ENCODE peak calls at places on chromosomes 7 and 10, in four cellular contexts. H is GM23338, N is brain microvascular endothelial cell, E is psoas muscle. T is an unnamed sample.

GRCh38 chr10:57221674-57222073 is 860.6 kb upstream of the ZWINT start:
- DNase-seq in H (peak), E (no peak), N (no peak), T (no peak)

GRCh38 chr10:70589762-70590662 is 12.5 kb downstream of the PRF1 start:
- DNase-seq in H (no peak), N (no peak), E (no peak), T (no peak)

GRCh38 chr10:43754569-43755260 is 106.0 kb upstream of the ZNF32 start:
- DNase-seq in H (peak), N (no peak), E (no peak), T (peak)

GRCh38 chr7:128201067-128201689 is 39.9 kb upstream of the LEP start:
- DNase-seq in E (no peak), H (peak), N (no peak), T (peak)

GRCh38 chr7:105502173-105502572 is 19.9 kb downstream of the PUS7 start:
- DNase-seq in E (no peak), H (no peak), N (no peak), T (no peak)

GRCh38 chr7:112414855-112415490 is 35.3 kb upstream of the IFRD1 start:
- DNase-seq in H (peak), N (peak), E (no peak), T (no peak)

GRCh38 chr10:90947025-90947960 is 26.4 kb upstream of the ANKRD1 start:
- DNase-seq in N (peak), H (no peak), E (no peak), T (no peak)

GRCh38 chr10:125707852-125708468 is 11.5 kb upstream of the EDRF1 start:
- DNase-seq in N (no peak), E (no peak), H (no peak), T (no peak)

GRCh38 chr7:40482794-40483374 is 348.1 kb downstream of the SUGCT start:
- DNase-seq in H (no peak), E (no peak), N (no peak), T (no peak)

GRCh38 chr10:102642553-102643345 is 1.5 kb upstream of the TRIM8 start:
- DNase-seq in E (peak), H (peak), N (peak), T (no peak)

GRCh38 chr10:78752708-78753107 is 316.1 kb upstream of the ZMIZ1 start:
- DNase-seq in E (no peak), H (peak), N (no peak), T (no peak)

GRCh38 chr7:135808206-135808605 is 59.6 kb upstream of the FAM180A start:
- DNase-seq in E (peak), H (no peak), N (no peak), T (no peak)

GRCh38 chr10:22681783-22682183 is 32.6 kb downstream of the PIP4K2A start:
- DNase-seq in E (no peak), N (peak), H (no peak), T (no peak)

GRCh38 chr7:25384820-25385560 is 156.7 kb upstream of the NPVF start:
- DNase-seq in N (no peak), H (no peak), E (no peak), T (no peak)

GRCh38 chr10:27747096-27747451 is 1.5 kb upstream of the MKX start:
- DNase-seq in E (no peak), H (peak), N (no peak), T (peak)

GRCh38 chr10:96255569-96256335 is 15.6 kb downstream of the BLNK start:
- DNase-seq in H (no peak), E (no peak), N (no peak), T (no peak)

GRCh38 chr10:14533295-14533694 is 202.6 kb upstream of the FRMD4A start:
- DNase-seq in E (no peak), N (no peak), H (no peak), T (no peak)

GRCh38 chr10:36349445-36350063 is 707.5 kb upstream of the FZD8 start:
- DNase-seq in E (no peak), H (peak), N (peak), T (no peak)

GRCh38 chr10:120456626-120457430 is at the start of gene PLPP4:
- DNase-seq in H (peak), E (no peak), N (peak), T (peak)

GRCh38 chr10:3085785-3086567 is 18.6 kb downstream of the PFKP start:
- DNase-seq in N (no peak), E (no peak), H (no peak), T (no peak)

DNA sequence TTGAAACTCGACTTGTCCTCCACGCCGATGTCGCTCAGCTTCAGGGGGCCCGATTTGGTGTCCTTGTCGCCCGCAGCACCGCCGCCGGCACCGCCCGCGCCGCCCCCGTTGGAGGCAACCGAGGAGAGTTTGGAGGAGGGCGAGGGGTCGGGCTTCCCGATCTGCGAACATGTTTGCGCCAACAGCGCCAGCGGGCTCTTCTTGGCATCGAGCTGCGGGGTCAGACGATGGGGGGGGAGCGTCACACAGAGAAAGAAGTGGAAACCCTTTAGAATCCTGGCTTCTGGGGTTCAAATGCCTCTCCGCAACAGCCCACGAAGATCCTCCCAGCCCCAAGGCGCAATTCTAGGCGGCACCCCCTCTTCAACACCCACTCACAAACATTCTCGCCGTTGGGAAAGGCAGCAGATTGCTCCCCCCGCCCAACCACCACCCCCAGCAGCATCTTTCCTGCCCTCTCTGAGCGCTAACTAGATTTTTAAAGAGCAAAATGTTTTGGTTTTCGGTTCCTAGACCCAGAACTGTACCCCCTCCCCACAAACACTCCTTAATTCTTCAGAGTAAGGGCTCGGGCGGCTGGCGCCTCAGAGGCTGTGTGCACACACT is 1.3 kb downstream of the ZNF503 start:
- DNase-seq in H (no peak), E (no peak), N (no peak), T (no peak)
- TF ChIP-seq CTCF in H (no peak), E (no peak), N (no peak), T (peak)

GRCh38 chr7:29765392-29765979 is 40.8 kb upstream of the WIPF3 start:
- DNase-seq in E (no peak), N (no peak), H (peak), T (peak)

GRCh38 chr7:29763266-29763665 is 43.0 kb upstream of the WIPF3 start:
- DNase-seq in N (no peak), H (no peak), E (no peak), T (no peak)

DNA sequence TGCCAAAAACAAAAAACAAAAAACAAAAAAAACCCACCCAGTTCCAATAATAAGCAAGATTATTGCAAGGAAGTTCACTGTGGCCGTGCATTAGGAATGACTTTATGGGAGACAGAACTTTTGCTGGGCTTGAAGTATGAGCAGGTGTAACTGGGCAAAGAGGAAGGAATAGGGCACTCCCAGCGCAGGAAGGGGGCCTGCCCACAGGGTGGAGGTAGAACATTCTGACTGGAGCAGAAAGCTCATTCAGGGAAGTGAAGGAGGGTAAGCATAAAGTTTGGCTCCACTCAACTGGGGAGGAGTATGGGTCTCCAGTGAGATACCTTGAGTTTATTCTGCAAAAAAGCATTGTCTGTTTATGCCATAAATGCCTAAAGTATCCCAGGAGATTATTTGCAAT is 42.1 kb upstream of the WIPF3 start:
- DNase-seq in H (peak), E (no peak), N (no peak), T (peak)
- TF ChIP-seq CTCF in H (peak), E (peak), N (peak), T (peak)

DNA sequence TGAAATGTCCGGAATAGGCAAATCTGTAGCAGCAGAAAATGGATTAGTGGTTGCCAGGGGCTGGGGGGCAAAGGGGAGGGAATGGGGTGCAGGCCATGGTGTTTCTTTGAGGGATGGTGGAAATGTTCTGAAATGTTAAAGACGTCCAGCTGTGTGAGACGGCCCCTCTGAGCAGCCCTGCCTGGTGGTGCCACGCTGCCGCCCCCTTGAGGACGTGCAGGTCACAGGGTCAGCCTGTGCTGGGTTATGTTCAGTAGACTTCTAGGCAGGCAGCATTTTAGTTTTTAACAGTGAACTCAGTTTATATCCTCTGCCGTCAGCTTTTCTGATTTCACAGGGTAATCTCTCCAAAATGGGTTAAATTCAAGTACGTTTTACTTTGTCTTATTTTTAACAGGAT is 9.4 kb downstream of the NUB1 start:
- DNase-seq in N (no peak), E (no peak), H (peak), T (peak)
- TF ChIP-seq CTCF in N (peak), E (no peak), H (peak), T (peak)

GRCh38 chr10:37490266-37490665 is 364.9 kb downstream of the ANKRD30A start:
- DNase-seq in E (no peak), H (no peak), N (no peak), T (no peak)

GRCh38 chr10:37496061-37496460 is 361.3 kb downstream of the ZNF248 start:
- DNase-seq in N (no peak), H (no peak), E (no peak), T (no peak)

GRCh38 chr10:37489658-37490003 is 364.2 kb downstream of the ANKRD30A start:
- DNase-seq in E (no peak), N (no peak), H (no peak), T (no peak)

DNA sequence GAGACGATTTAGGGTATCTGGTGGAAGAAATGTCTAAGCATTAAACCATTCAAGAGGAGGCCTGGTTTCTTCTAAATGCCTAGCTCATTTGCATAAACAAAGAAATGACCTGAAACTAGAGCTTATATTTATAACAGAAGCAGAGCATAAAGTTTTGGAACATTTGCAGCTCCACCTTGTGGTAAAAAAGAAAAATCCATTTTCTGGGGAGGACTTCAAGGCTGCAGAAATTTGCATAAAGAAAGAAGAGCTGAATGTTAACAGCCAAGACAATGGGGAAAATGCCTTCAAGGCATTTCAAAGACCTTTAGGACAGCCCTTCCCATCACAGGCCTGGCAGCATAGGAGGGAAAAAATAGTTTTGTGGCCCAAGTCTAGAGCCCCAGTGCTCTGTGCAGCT is 362.0 kb downstream of the ZNF248 start:
- DNase-seq in H (no peak), E (no peak), N (no peak), T (no peak)
- TF ChIP-seq CTCF in H (no peak), E (peak), N (no peak), T (peak)

GRCh38 chr7:143389316-143390097 is 8.4 kb downstream of the ZYX start:
- DNase-seq in E (no peak), N (no peak), H (no peak), T (peak)
- TF ChIP-seq CTCF in E (no peak), N (peak), H (peak), T (no peak)

GRCh38 chr7:43511029-43511428 is 71.9 kb upstream of the STK17A start:
- DNase-seq in E (no peak), H (peak), N (no peak), T (peak)
- TF ChIP-seq CTCF in E (no peak), H (peak), N (peak), T (peak)

GRCh38 chr10:61272781-61273180 is 180.4 kb downstream of the TMEM26 start:
- DNase-seq in H (no peak), E (no peak), N (no peak), T (no peak)

DNA sequence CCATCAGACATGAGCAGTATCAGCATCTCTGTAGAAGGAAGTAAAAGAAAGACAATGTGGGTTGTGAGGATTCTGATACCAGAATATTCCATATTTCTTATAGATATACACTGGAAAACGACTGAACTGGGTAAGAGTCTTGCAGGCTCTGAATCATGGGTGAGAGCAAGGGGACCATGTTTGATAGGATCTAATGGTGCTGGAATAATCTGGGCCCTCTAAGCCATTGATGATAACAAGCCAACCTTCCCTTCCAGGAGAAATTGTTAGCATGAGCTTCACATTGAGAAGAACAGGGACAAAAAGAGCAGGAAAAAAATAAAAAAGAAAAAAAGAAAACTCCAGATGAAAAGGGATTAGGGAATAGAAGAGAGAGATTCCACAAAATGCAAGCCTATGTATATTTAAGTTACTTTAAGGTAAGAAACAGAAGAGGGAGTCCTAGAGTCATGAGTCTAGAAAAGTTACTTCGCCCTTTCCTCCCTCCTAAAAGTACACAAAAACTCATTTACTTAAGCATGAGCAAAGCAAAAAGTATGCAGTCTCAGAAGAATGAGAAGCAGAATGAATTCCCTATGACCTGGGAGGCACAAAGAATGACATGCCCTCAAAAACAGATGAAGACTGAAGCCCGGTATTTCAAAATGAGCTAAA is 181.9 kb downstream of the TMEM26 start:
- DNase-seq in E (no peak), H (peak), N (peak), T (no peak)
- TF ChIP-seq CTCF in E (no peak), H (peak), N (peak), T (peak)

GRCh38 chr10:114708717-114709352 is 50.8 kb upstream of the ABLIM1 start:
- DNase-seq in N (peak), E (no peak), H (peak), T (no peak)
- TF ChIP-seq CTCF in N (no peak), E (no peak), H (no peak), T (no peak)

GRCh38 chr10:132776186-132776585 is 9.8 kb downstream of the NKX6-2 start:
- DNase-seq in E (no peak), N (no peak), H (no peak), T (no peak)

GRCh38 chr10:132779850-132780249 is 6.1 kb downstream of the NKX6-2 start:
- DNase-seq in E (no peak), H (no peak), N (no peak), T (no peak)

GRCh38 chr10:132774905-132775863 is 10.8 kb downstream of the NKX6-2 start:
- DNase-seq in E (no peak), H (peak), N (no peak), T (peak)

GRCh38 chr10:132776821-132777220 is 9.1 kb downstream of the NKX6-2 start:
- DNase-seq in H (no peak), N (no peak), E (no peak), T (no peak)

DNA sequence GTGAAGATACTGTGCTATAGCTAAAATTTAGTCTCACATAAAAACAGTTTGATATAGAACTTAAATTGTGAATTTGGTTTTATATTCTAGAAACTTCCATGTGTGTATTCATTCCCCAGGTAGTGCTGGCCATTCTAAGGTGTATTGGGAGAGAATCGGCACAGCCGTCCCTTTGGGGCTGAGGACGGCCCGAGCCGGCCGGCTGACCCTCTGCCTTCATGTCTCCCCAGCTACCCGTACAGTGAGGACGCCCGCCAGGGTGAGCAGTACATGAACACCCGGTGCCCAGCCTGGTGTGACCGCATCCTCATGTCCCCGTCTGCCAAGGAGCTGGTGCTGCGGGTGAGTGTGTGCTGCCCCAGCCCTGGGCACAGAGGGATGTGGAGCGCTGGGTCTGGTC is 8.5 kb downstream of the NKX6-2 start:
- DNase-seq in H (no peak), N (no peak), E (no peak), T (no peak)
- TF ChIP-seq CTCF in H (no peak), N (no peak), E (no peak), T (no peak)